ENCODE peak calls at places on chromosome 22, in six cellular contexts. One of them, this sample, is unnamed.

GRCh38 chr22:48204296-48204695 is 1441.8 kb downstream of the TBC1D22A start:
- DNase-seq in HFFc6: no peak
- DNase-seq in Calu3: no peak
- DNase-seq in GM12865: no peak
- DNase-seq in foreskin fibroblast: no peak
- DNase-seq in heart left ventricle: no peak
- DNase-seq in this sample: no peak

GRCh38 chr22:47437110-47437509 is 674.7 kb downstream of the TBC1D22A start:
- DNase-seq in HFFc6: no peak
- DNase-seq in Calu3: no peak
- DNase-seq in GM12865: no peak
- DNase-seq in foreskin fibroblast: no peak
- DNase-seq in heart left ventricle: no peak
- DNase-seq in this sample: no peak

GRCh38 chr22:25169278-25170031 is 30.2 kb upstream of the CRYBB3 start:
- DNase-seq in HFFc6: no peak
- DNase-seq in Calu3: peak; percentile 21
- DNase-seq in GM12865: no peak
- DNase-seq in foreskin fibroblast: no peak
- DNase-seq in heart left ventricle: no peak
- DNase-seq in this sample: no peak

GRCh38 chr22:32661737-32662586 is 139.5 kb upstream of the TIMP3 start:
- DNase-seq in HFFc6: peak; percentile 80
- DNase-seq in Calu3: no peak
- DNase-seq in GM12865: no peak
- DNase-seq in foreskin fibroblast: peak; percentile 80
- DNase-seq in heart left ventricle: no peak
- DNase-seq in this sample: no peak

GRCh38 chr22:49847751-49848689 is 5.6 kb upstream of the ZBED4 start:
- DNase-seq in HFFc6: no peak
- DNase-seq in Calu3: no peak
- DNase-seq in GM12865: no peak
- DNase-seq in foreskin fibroblast: peak; percentile 25
- DNase-seq in heart left ventricle: no peak
- DNase-seq in this sample: no peak

GRCh38 chr22:19875061-19875530 is 20.4 kb upstream of the GNB1L start:
- DNase-seq in HFFc6: no peak
- DNase-seq in Calu3: no peak
- DNase-seq in GM12865: no peak
- DNase-seq in foreskin fibroblast: no peak
- DNase-seq in heart left ventricle: peak; percentile 52
- DNase-seq in this sample: peak; percentile 59

GRCh38 chr22:49724030-49724892 is 103.4 kb downstream of the BRD1 start:
- DNase-seq in HFFc6: no peak
- DNase-seq in Calu3: no peak
- DNase-seq in GM12865: no peak
- DNase-seq in foreskin fibroblast: no peak
- DNase-seq in heart left ventricle: no peak
- DNase-seq in this sample: no peak

GRCh38 chr22:49263101-49263500 is 564.6 kb downstream of the BRD1 start:
- DNase-seq in HFFc6: no peak
- DNase-seq in Calu3: no peak
- DNase-seq in GM12865: no peak
- DNase-seq in foreskin fibroblast: no peak
- DNase-seq in heart left ventricle: no peak
- DNase-seq in this sample: peak; percentile 22

GRCh38 chr22:17371446-17371845 is 2.2 kb downstream of the CECR2 start:
- DNase-seq in HFFc6: no peak
- DNase-seq in Calu3: no peak
- DNase-seq in GM12865: no peak
- DNase-seq in foreskin fibroblast: no peak
- DNase-seq in heart left ventricle: no peak
- DNase-seq in this sample: no peak

GRCh38 chr22:32281092-32281491 is 25.9 kb upstream of the SLC5A4 start:
- DNase-seq in HFFc6: peak; percentile 18
- DNase-seq in Calu3: no peak
- DNase-seq in GM12865: no peak
- DNase-seq in foreskin fibroblast: peak; percentile 31
- DNase-seq in heart left ventricle: no peak
- DNase-seq in this sample: no peak

GRCh38 chr22:46775789-46776485 is 13.5 kb downstream of the TBC1D22A start:
- DNase-seq in HFFc6: no peak
- DNase-seq in Calu3: no peak
- DNase-seq in GM12865: no peak
- DNase-seq in foreskin fibroblast: no peak
- DNase-seq in heart left ventricle: no peak
- DNase-seq in this sample: no peak

GRCh38 chr22:28703436-28703835 is 23.8 kb upstream of the TTC28 start:
- DNase-seq in HFFc6: no peak
- DNase-seq in Calu3: no peak
- DNase-seq in GM12865: no peak
- DNase-seq in foreskin fibroblast: peak; percentile 12
- DNase-seq in heart left ventricle: no peak
- DNase-seq in this sample: no peak

GRCh38 chr22:17342361-17342760 is 26.9 kb upstream of the CECR2 start:
- DNase-seq in HFFc6: no peak
- DNase-seq in Calu3: no peak
- DNase-seq in GM12865: no peak
- DNase-seq in foreskin fibroblast: no peak
- DNase-seq in heart left ventricle: no peak
- DNase-seq in this sample: no peak

GRCh38 chr22:19085233-19086043 is 36.8 kb downstream of the DGCR2 start:
- DNase-seq in HFFc6: peak; percentile 36
- DNase-seq in Calu3: peak; percentile 21
- DNase-seq in GM12865: peak; percentile 65
- DNase-seq in foreskin fibroblast: peak; percentile 61
- DNase-seq in heart left ventricle: no peak
- DNase-seq in this sample: no peak

GRCh38 chr22:17120281-17120680 is 879 bp downstream of the TMEM121B start:
- DNase-seq in HFFc6: no peak
- DNase-seq in Calu3: peak; percentile 64
- DNase-seq in GM12865: peak; percentile 52
- DNase-seq in foreskin fibroblast: peak; percentile 66
- DNase-seq in heart left ventricle: peak; percentile 84
- DNase-seq in this sample: no peak

GRCh38 chr22:36379593-36380361 is 8.0 kb downstream of the MYH9 start:
- DNase-seq in HFFc6: no peak
- DNase-seq in Calu3: peak; percentile 42
- DNase-seq in GM12865: peak; percentile 75
- DNase-seq in foreskin fibroblast: no peak
- DNase-seq in heart left ventricle: no peak
- DNase-seq in this sample: no peak

GRCh38 chr22:46813816-46814597 is 51.6 kb downstream of the TBC1D22A start:
- DNase-seq in HFFc6: peak; percentile 42
- DNase-seq in Calu3: peak; percentile 34
- DNase-seq in GM12865: no peak
- DNase-seq in foreskin fibroblast: peak; percentile 46
- DNase-seq in heart left ventricle: no peak
- DNase-seq in this sample: no peak

GRCh38 chr22:50150161-50151129 is 20.1 kb upstream of the PANX2 start:
- DNase-seq in HFFc6: no peak
- DNase-seq in Calu3: no peak
- DNase-seq in GM12865: no peak
- DNase-seq in foreskin fibroblast: no peak
- DNase-seq in heart left ventricle: no peak
- DNase-seq in this sample: no peak

GRCh38 chr22:44344407-44344806 is 31.7 kb upstream of the SHISAL1 start:
- DNase-seq in HFFc6: no peak
- DNase-seq in Calu3: no peak
- DNase-seq in GM12865: no peak
- DNase-seq in foreskin fibroblast: no peak
- DNase-seq in heart left ventricle: no peak
- DNase-seq in this sample: no peak

GRCh38 chr22:27775087-27775697 is 26.4 kb downstream of the MN1 start:
- DNase-seq in HFFc6: no peak
- DNase-seq in Calu3: no peak
- DNase-seq in GM12865: no peak
- DNase-seq in foreskin fibroblast: no peak
- DNase-seq in heart left ventricle: no peak
- DNase-seq in this sample: no peak

GRCh38 chr22:21047730-21048129 is 2.0 kb downstream of the LRRC74B start:
- DNase-seq in HFFc6: no peak
- DNase-seq in Calu3: no peak
- DNase-seq in GM12865: no peak
- DNase-seq in foreskin fibroblast: no peak
- DNase-seq in heart left ventricle: no peak
- DNase-seq in this sample: no peak

GRCh38 chr22:31749636-31750364 is at the start of gene PRR14L:
- DNase-seq in HFFc6: peak; percentile 87
- DNase-seq in Calu3: peak; percentile 98
- DNase-seq in GM12865: peak; percentile 99
- DNase-seq in foreskin fibroblast: peak; percentile 98
- DNase-seq in heart left ventricle: peak; percentile 99
- DNase-seq in this sample: peak; percentile 91

GRCh38 chr22:20751185-20751851 is 22.6 kb upstream of the SERPIND1 start:
- DNase-seq in HFFc6: no peak
- DNase-seq in Calu3: no peak
- DNase-seq in GM12865: no peak
- DNase-seq in foreskin fibroblast: peak; percentile 11
- DNase-seq in heart left ventricle: no peak
- DNase-seq in this sample: no peak

GRCh38 chr22:19844423-19845368 is 10.0 kb downstream of the GNB1L start:
- DNase-seq in HFFc6: peak; percentile 59
- DNase-seq in Calu3: no peak
- DNase-seq in GM12865: no peak
- DNase-seq in foreskin fibroblast: peak; percentile 87
- DNase-seq in heart left ventricle: peak; percentile 84
- DNase-seq in this sample: peak; percentile 87

GRCh38 chr22:26170795-26171194 is 1.5 kb downstream of the SEZ6L start:
- DNase-seq in HFFc6: no peak
- DNase-seq in Calu3: no peak
- DNase-seq in GM12865: no peak
- DNase-seq in foreskin fibroblast: no peak
- DNase-seq in heart left ventricle: no peak
- DNase-seq in this sample: no peak

DNA sequence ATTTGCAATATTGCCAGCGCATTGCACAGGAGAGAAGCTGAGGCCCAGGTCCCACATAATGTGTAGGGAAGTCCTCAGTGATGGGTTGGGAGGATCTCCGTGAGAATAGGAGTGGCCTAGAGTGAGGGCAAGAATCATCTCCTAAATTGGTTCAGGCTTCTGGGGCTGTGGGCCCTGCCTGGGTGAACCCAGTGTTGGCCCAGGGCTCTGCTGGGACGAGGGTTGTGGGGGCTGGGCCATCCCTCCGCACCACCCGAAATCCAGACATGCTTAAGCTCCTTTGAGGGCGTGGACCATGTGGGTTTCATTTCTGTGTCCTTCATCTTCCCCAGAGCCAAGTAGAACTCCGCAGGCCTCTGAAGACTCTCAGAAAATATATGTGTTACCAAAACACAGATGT is 3.7 kb downstream of the MICALL1 start:
- DNase-seq in HFFc6: no peak
- DNase-seq in Calu3: no peak
- DNase-seq in GM12865: no peak
- DNase-seq in foreskin fibroblast: peak; percentile 74
- DNase-seq in heart left ventricle: no peak
- DNase-seq in this sample: no peak
- TF ChIP-seq CTCF in HFFc6: no peak
- TF ChIP-seq CTCF in Calu3: no peak
- TF ChIP-seq CTCF in GM12865: no peak
- TF ChIP-seq CTCF in foreskin fibroblast: no peak
- TF ChIP-seq CTCF in heart left ventricle: no peak
- TF ChIP-seq CTCF in this sample: no peak

GRCh38 chr22:23556026-23556620 is 24.0 kb downstream of the IGLL1 start:
- DNase-seq in HFFc6: no peak
- DNase-seq in Calu3: no peak
- DNase-seq in GM12865: no peak
- DNase-seq in foreskin fibroblast: no peak
- DNase-seq in heart left ventricle: no peak
- DNase-seq in this sample: no peak

GRCh38 chr22:23555118-23555517 is 25.0 kb downstream of the IGLL1 start:
- DNase-seq in HFFc6: no peak
- DNase-seq in Calu3: no peak
- DNase-seq in GM12865: no peak
- DNase-seq in foreskin fibroblast: no peak
- DNase-seq in heart left ventricle: no peak
- DNase-seq in this sample: no peak

GRCh38 chr22:23553438-23553837 is 26.7 kb downstream of the IGLL1 start:
- DNase-seq in HFFc6: no peak
- DNase-seq in Calu3: no peak
- DNase-seq in GM12865: no peak
- DNase-seq in foreskin fibroblast: no peak
- DNase-seq in heart left ventricle: no peak
- DNase-seq in this sample: no peak

GRCh38 chr22:23552573-23552972 is 27.5 kb downstream of the IGLL1 start:
- DNase-seq in HFFc6: no peak
- DNase-seq in Calu3: no peak
- DNase-seq in GM12865: no peak
- DNase-seq in foreskin fibroblast: no peak
- DNase-seq in heart left ventricle: no peak
- DNase-seq in this sample: no peak

GRCh38 chr22:23553922-23554870 is 25.9 kb downstream of the IGLL1 start:
- DNase-seq in HFFc6: no peak
- DNase-seq in Calu3: no peak
- DNase-seq in GM12865: no peak
- DNase-seq in foreskin fibroblast: no peak
- DNase-seq in heart left ventricle: no peak
- DNase-seq in this sample: no peak
- TF ChIP-seq CTCF in HFFc6: no peak
- TF ChIP-seq CTCF in Calu3: no peak
- TF ChIP-seq CTCF in GM12865: no peak
- TF ChIP-seq CTCF in foreskin fibroblast: no peak
- TF ChIP-seq CTCF in heart left ventricle: no peak
- TF ChIP-seq CTCF in this sample: no peak

GRCh38 chr22:35275580-35275979 is 18.3 kb downstream of the HMGXB4 start:
- DNase-seq in HFFc6: peak; percentile 39
- DNase-seq in Calu3: no peak
- DNase-seq in GM12865: no peak
- DNase-seq in foreskin fibroblast: peak; percentile 40
- DNase-seq in heart left ventricle: no peak
- DNase-seq in this sample: no peak

GRCh38 chr22:35274154-35274871 is 17.0 kb downstream of the HMGXB4 start:
- DNase-seq in HFFc6: no peak
- DNase-seq in Calu3: no peak
- DNase-seq in GM12865: no peak
- DNase-seq in foreskin fibroblast: no peak
- DNase-seq in heart left ventricle: no peak
- DNase-seq in this sample: no peak

GRCh38 chr22:35276019-35276418 is 18.7 kb downstream of the HMGXB4 start:
- DNase-seq in HFFc6: no peak
- DNase-seq in Calu3: no peak
- DNase-seq in GM12865: no peak
- DNase-seq in foreskin fibroblast: no peak
- DNase-seq in heart left ventricle: no peak
- DNase-seq in this sample: no peak
- TF ChIP-seq CTCF in HFFc6: no peak
- TF ChIP-seq CTCF in Calu3: no peak
- TF ChIP-seq CTCF in GM12865: no peak
- TF ChIP-seq CTCF in foreskin fibroblast: no peak
- TF ChIP-seq CTCF in heart left ventricle: no peak
- TF ChIP-seq CTCF in this sample: no peak

GRCh38 chr22:23240639-23241389 is 60.5 kb downstream of the BCR start:
- DNase-seq in HFFc6: no peak
- DNase-seq in Calu3: peak; percentile 24
- DNase-seq in GM12865: peak; percentile 17
- DNase-seq in foreskin fibroblast: peak; percentile 35
- DNase-seq in heart left ventricle: no peak
- DNase-seq in this sample: no peak
- TF ChIP-seq CTCF in HFFc6: peak; percentile 53
- TF ChIP-seq CTCF in Calu3: no peak
- TF ChIP-seq CTCF in GM12865: no peak
- TF ChIP-seq CTCF in foreskin fibroblast: peak; percentile 31
- TF ChIP-seq CTCF in heart left ventricle: no peak
- TF ChIP-seq CTCF in this sample: peak; percentile 6

This sample was measured in ascending aorta.